ENCODE peak calls at places on chromosomes 1 and 21, in five cellular contexts. W is left ventricle myocardium inferior, U is Panc1, S is brain microvascular endothelial cell, F is heart left ventricle. E is an unnamed sample.

GRCh38 chr1:180917306-180918065 is 4.8 kb downstream of the KIAA1614 start:
- DNase-seq in F (peak; percentile 17), U (no peak), W (no peak), S (peak; percentile 9), E (no peak)

GRCh38 chr1:51558375-51558924 is 39.4 kb upstream of the EPS15 start:
- DNase-seq in S (peak; percentile 34), W (no peak), F (no peak), U (peak; percentile 85), E (no peak)

GRCh38 chr21:17802568-17802967 is 16.6 kb downstream of the C21orf91 start:
- DNase-seq in S (peak; percentile 47), W (no peak), F (no peak), U (no peak), E (no peak)

GRCh38 chr1:14969006-14969405 is 184.5 kb upstream of the TMEM51 start:
- DNase-seq in F (no peak), S (no peak), U (no peak), W (no peak), E (no peak)

GRCh38 chr1:3922201-3922725 is 22.2 kb upstream of the C1orf174 start:
- DNase-seq in S (no peak), U (no peak), W (no peak), F (no peak), E (no peak)

GRCh38 chr1:170530972-170531757 is 801 bp upstream of the GORAB start:
- DNase-seq in U (no peak), S (no peak), F (no peak), W (no peak), E (no peak)

GRCh38 chr1:65423884-65424655 is 3.6 kb downstream of the LEPR start:
- DNase-seq in F (no peak), W (no peak), S (peak; percentile 86), U (peak; percentile 87), E (no peak)

GRCh38 chr21:45021428-45022347 is 52.7 kb upstream of the ADARB1 start:
- DNase-seq in W (no peak), S (no peak), F (peak; percentile 58), U (no peak), E (no peak)

GRCh38 chr1:119712342-119713038 is 756 bp downstream of the PHGDH start:
- DNase-seq in W (peak; percentile 78), S (peak; percentile 85), F (peak; percentile 82), U (no peak), E (peak; percentile 92)

GRCh38 chr1:156407344-156407743 is 38.3 kb downstream of the RHBG start:
- DNase-seq in F (no peak), U (no peak), W (no peak), S (no peak), E (no peak)

GRCh38 chr1:90723561-90724108 is 6.5 kb upstream of the BARHL2 start:
- DNase-seq in W (no peak), F (no peak), U (no peak), S (no peak), E (no peak)

DNA sequence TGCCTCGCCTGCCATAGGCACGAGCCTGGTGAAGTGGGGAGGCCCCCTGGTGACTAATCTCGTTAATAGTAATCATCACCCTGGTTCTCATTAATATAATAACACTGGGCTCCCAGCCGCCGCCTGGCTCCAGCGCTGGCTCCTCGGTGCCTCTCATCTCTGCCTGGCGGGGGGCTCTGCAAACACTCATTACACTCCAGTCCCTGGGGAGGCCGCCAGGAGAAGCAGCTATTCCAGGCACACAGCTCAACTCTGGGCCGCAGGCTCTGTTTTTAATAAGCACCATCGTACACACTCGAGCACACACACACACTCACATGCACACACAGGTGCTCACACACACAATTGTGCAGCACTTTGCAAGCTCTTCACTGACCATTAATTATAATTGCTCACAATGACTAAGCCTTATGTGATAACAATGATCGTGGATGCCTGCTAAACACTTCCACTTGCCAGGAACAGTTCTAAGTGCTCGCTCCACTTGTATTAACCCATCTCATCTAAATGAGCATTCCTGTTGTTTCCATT is 52.2 kb downstream of the SDC3 start:
- DNase-seq in S (peak; percentile 43), F (no peak), U (no peak), W (no peak), E (no peak)
- H3K27ac ChIP-seq in S (no peak overlapping the region), F (no peak overlapping the region), U (no peak overlapping the region), W (no peak overlapping the region), E (no peak overlapping the region)

GRCh38 chr1:6637770-6638169 is 13.1 kb downstream of the THAP3 start:
- DNase-seq in U (no peak), F (no peak), W (no peak), S (no peak), E (no peak)

GRCh38 chr1:6634278-6635052 is 9.8 kb downstream of the THAP3 start:
- DNase-seq in S (peak; percentile 11), F (peak; percentile 83), U (no peak), W (peak; percentile 67), E (no peak)

GRCh38 chr1:6635161-6635909 is 10.7 kb downstream of the THAP3 start:
- DNase-seq in U (no peak), S (no peak), W (no peak), F (no peak), E (no peak)

GRCh38 chr1:6638226-6638625 is 13.6 kb downstream of the THAP3 start:
- DNase-seq in S (no peak), F (peak; percentile 89), W (peak; percentile 87), U (no peak), E (peak; percentile 95)

DNA sequence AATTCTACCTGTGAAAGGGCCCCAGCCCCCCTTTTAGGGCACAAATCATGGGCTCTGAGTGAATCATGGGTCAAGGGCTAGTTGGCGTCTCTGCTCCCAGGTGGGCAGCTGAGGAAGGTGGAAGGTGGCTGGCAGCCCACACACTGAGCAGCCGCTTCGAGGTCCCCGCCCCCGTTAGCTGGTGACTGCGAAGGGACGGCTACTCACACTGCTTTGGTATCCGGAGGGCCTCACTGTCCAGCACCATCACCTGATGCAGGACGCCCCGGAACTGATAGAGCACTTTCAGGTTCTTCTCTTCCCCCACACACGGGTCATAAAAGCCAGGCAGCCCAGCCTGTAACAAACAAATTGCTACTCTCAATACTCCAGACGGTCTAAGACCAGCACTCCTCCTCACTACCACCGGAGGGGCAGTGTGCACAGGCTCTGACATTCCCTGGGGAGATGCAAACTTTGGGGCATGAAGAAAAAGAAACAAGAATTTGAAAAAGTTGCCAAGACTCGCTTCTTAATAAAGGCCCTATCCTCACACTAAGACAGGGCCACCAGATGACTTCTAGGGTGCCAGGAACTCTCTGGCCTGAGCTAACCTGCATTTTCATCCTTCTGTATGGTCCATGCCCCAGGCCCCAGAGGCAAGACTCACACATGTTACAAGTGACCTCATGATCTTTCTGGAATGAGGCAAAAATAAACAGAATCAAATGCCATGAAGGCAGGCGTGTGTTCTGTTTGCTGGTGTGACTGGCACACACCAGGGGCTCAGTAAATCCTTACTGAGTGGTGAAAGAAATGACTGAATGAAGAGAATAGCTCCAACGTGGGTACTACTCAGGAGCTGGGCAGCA is 11.5 kb downstream of the THAP3 start:
- DNase-seq in S (no peak), F (no peak), U (no peak), W (no peak), E (no peak)
- TF ChIP-seq CTCF in S (no peak), F (no peak), U (no peak), W (no peak), E (no peak)

GRCh38 chr21:31338892-31339368 is 5.1 kb downstream of the TIAM1 start:
- DNase-seq in F (no peak), U (no peak), S (no peak), W (no peak), E (no peak)
- H3K27ac ChIP-seq in F (no peak overlapping the region), U (no peak overlapping the region), S (no peak overlapping the region), W (no peak overlapping the region), E (no peak overlapping the region)

GRCh38 chr1:201457508-201457960 is 11.5 kb downstream of the PHLDA3 start:
- DNase-seq in W (no peak), S (no peak), F (no peak), U (no peak), E (no peak)

GRCh38 chr1:201460783-201461182 is 8.2 kb downstream of the PHLDA3 start:
- DNase-seq in F (no peak), S (no peak), W (no peak), U (no peak), E (peak; percentile 61)

GRCh38 chr1:201459775-201460174 is 9.2 kb downstream of the PHLDA3 start:
- DNase-seq in S (no peak), F (no peak), U (no peak), W (no peak), E (peak; percentile 67)

GRCh38 chr1:201461193-201461657 is 7.8 kb downstream of the PHLDA3 start:
- DNase-seq in F (no peak), U (peak; percentile 92), W (no peak), S (peak; percentile 98), E (peak; percentile 85)

DNA sequence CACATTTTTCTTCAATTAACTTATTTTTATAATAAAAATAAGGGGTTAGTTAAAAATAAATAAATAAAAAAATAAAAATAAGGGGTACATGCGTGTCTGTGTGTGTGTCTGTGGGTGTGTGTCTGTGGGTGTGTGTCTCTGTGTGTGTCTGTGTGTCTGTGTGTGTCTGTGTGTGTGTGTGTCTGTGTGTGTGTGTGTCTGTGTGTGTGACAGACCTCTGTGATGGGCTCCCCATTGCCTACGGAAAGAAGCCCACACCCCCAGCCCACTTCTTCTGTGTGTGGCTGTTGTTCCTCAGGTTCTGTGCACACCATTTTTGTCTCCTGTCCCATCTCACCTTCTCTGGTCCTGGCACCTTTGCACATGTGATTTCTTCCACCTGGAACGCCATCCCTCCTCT is 9.9 kb downstream of the PHLDA3 start:
- DNase-seq in W (no peak), S (no peak), U (no peak), F (no peak), E (peak; percentile 28)
- TF ChIP-seq CTCF in W (no peak), S (no peak), U (no peak), F (no peak), E (no peak)

GRCh38 chr1:176051902-176052518 is 155.1 kb downstream of the COP1 start:
- DNase-seq in W (no peak), U (peak; percentile 20), F (no peak), S (no peak), E (no peak)
- H3K27ac ChIP-seq in W (no peak overlapping the region), U (no peak overlapping the region), F (no peak overlapping the region), S (no peak overlapping the region), E (no peak overlapping the region)

E was measured in coronary artery.